ENCODE peak calls at places on chromosomes 1 and 21, in four cellular contexts. S, Y, R and K are unnamed samples. For H3K4me1, the result is how much of the 10 kb centered on the place peaks cover.

GRCh38 chr1:156140879-156141707 is 12.3 kb upstream of the SEMA4A start:
- DNase-seq in S (no peak), Y (no peak), R (no peak), K (no peak)

GRCh38 chr1:14415396-14415795 is 183.1 kb upstream of the KAZN start:
- DNase-seq in Y (no peak), S (no peak), R (no peak), K (no peak)

GRCh38 chr21:27779604-27780003 is 812.7 kb upstream of the ADAMTS5 start:
- DNase-seq in R (no peak), Y (no peak), S (no peak), K (no peak)

GRCh38 chr1:41653574-41653973 is 169.1 kb upstream of the EDN2 start:
- DNase-seq in Y (no peak), S (no peak), R (no peak), K (no peak)

GRCh38 chr21:34617753-34618339 is 2.9 kb upstream of the RCAN1 start:
- DNase-seq in S (no peak), R (no peak), Y (no peak), K (no peak)

GRCh38 chr1:166827426-166827825 is 11.8 kb upstream of the POGK start:
- DNase-seq in S (no peak), Y (no peak), R (no peak), K (no peak)

GRCh38 chr1:33359931-33360330 is 39.0 kb upstream of the A3GALT2 start:
- DNase-seq in S (no peak), Y (no peak), R (no peak), K (no peak)

GRCh38 chr1:96145486-96145885 is 576.1 kb upstream of the PTBP2 start:
- DNase-seq in S (no peak), Y (no peak), R (no peak), K (no peak)

GRCh38 chr1:198660341-198661056 is 21.7 kb downstream of the PTPRC start:
- DNase-seq in R (no peak), Y (no peak), S (no peak), K (no peak)

GRCh38 chr1:226962421-226963391 is 22.6 kb downstream of the COQ8A start:
- DNase-seq in S (no peak), R (no peak), Y (no peak), K (no peak)

GRCh38 chr21:25891596-25891995 is 156.8 kb downstream of the GABPA start:
- DNase-seq in Y (no peak), R (no peak), S (no peak), K (no peak)

GRCh38 chr1:168531605-168532345 is 12.0 kb downstream of the XCL2 start:
- DNase-seq in R (no peak), Y (peak), S (no peak), K (no peak)

GRCh38 chr1:218330043-218330623 is 15.0 kb upstream of the TGFB2 start:
- DNase-seq in S (no peak), R (no peak), Y (peak), K (no peak)

GRCh38 chr1:18299441-18300338 is 181.0 kb upstream of the KLHDC7A start:
- DNase-seq in Y (no peak), R (no peak), S (no peak), K (no peak)

GRCh38 chr1:25577151-25577920 is 33.9 kb downstream of the LDLRAP1 start:
- DNase-seq in S (no peak), R (no peak), Y (no peak), K (no peak)

GRCh38 chr1:165397945-165398344 is 41.4 kb upstream of the LMX1A start:
- DNase-seq in S (no peak), R (no peak), Y (no peak), K (no peak)

GRCh38 chr1:184160942-184161698 is 109.6 kb downstream of the TSEN15 start:
- DNase-seq in Y (no peak), R (peak), S (no peak), K (no peak)

GRCh38 chr1:31243451-31244286 is 4.0 kb upstream of the NKAIN1 start:
- DNase-seq in Y (no peak), S (no peak), R (no peak), K (no peak)

GRCh38 chr1:7948950-7949349 is 8.3 kb upstream of the TNFRSF9 start:
- DNase-seq in Y (peak), S (no peak), R (no peak), K (no peak)

GRCh38 chr1:117128323-117129079 is 7.0 kb upstream of the TRIM45 start:
- DNase-seq in Y (peak), S (no peak), R (no peak), K (no peak)

GRCh38 chr1:231357831-231358354 is 19.8 kb downstream of the SPRTN start:
- DNase-seq in Y (peak), R (peak), S (no peak), K (no peak)

GRCh38 chr1:1080122-1080753 is 6.1 kb upstream of the RNF223 start:
- DNase-seq in R (no peak), Y (no peak), S (peak), K (no peak)

GRCh38 chr1:177945943-177946650 is 23.8 kb downstream of the SEC16B start:
- DNase-seq in S (peak), R (peak), Y (no peak), K (no peak)

GRCh38 chr1:53430779-53431178 is 28.4 kb upstream of the DMRTB1 start:
- DNase-seq in Y (no peak), S (no peak), R (no peak), K (no peak)

GRCh38 chr1:12485231-12486172 is 132.5 kb downstream of the DHRS3 start:
- DNase-seq in R (no peak), Y (no peak), S (no peak), K (no peak)

DNA sequence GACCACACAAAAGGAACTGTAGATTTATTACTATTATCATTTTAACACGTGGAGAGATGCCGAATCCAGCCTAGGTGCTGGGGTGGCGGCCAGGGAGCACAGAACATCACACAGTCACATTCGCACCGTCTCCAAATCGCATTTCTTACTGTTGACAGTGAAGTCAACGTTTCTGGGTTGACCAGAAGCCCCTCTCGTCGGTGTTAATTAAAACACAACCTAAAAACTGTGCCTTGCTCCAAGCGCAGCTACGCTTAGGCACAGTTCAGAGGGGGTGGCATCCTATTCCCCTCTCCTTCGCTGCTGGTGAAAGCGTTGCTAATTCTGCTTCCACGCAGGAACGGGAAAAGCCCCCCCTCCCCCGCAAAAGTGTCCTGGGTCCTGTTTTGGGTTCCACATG is 4.1 kb downstream of the RIPK4 start:
- DNase-seq in R (no peak), Y (no peak), S (no peak), K (no peak)
- H3K4me1 ChIP-seq in R (under half), Y (under half), S (under half), K (under half)

DNA sequence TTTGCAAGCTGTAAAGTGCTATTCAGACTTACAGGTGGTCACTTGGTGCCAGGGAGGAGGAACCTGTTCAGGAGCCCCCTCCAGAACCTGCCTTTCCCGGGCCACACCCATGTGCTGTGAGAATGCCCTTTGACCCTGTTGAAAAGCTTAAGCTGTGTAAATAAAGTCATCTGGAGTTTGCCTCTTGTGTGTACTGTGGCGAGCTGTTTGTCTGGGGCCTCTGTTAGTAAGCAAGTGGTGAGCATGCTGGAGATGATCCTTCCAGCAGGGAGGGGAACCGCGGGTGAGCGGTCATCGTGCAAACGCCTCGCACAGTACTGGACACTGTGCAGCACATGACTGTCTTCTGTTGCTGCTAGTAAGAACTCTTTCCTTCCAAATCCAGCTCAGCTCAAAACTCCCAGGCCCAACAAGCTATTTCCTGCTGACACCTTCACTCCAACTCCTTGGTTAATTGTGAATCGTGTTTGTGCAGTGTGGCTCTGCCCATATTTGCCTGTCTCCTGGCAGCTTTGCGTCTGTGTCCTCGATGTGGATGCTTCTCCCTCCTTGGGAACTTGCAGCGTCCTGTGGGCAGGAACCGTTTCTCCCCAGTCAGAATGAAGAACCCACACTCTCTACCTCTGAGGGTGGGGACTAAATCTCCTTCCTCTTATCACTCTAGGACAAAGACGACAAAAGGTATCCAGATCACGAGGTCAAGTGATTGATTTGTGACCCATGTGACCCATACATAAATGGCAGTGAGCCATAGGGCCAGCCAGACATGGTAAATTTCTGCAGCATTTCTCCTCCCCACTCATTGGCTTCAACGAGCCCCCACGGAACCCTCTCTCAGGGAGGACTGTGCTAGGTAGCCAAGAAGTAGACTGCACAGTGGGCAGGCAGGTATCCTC is 13.9 kb upstream of the BTG2 start:
- DNase-seq in R (peak), Y (no peak), S (peak), K (peak)
- H3K4me3 ChIP-seq in R (no peak), Y (no peak), S (no peak), K (no peak)

GRCh38 chr1:85279463-85280080 is 3.1 kb upstream of the BCL10 start:
- DNase-seq in Y (no peak), R (no peak), S (peak), K (no peak)
- H3K4me1 ChIP-seq in Y (under half), R (under half), S (under half), K (under half)

DNA sequence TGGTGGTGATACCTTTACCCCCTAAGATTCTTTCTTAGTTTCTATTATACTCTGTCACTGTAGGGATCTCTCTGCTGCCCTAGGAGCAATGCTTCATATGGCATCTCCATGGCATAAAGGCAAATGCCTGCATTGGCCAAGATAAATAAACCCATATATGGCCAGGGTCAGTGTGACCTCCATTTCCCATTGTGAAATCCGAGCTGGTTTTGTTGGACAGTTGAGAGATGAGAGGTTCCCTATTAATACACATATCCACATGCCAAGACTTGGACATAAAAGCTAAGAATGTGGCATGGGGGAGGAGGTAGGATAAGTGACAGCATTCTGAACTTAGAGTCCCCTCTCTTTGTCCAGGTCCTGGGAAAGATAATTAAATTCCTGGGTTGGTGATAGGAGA is 1.4 kb downstream of the TPM3 start:
- DNase-seq in R (peak), S (no peak), Y (no peak), K (no peak)
- H3K4me3 ChIP-seq in R (no peak), S (no peak), Y (no peak), K (no peak)

DNA sequence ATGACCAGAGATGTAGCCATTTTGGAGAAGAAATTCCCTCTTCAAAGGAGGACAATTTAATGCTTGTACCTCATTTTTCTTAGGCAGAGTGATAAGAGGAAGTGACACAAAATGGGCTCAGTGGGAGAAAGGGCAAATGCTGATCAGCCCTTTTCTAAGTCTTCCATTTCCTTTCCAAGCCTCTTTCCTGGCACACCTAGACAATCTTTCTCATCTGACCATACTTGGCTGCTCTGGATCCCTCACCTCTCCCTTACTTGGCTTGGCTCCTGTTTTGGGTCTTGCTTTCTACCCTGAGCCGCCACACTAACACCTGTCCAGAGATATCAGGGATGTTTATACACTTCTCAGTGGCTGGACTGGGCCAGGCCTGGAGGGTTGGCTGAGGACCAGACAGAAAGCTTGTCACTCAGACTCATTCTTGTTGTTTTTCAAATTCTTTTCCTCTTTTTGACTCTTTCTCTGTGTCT is 13.1 kb downstream of the TXNIP start:
- DNase-seq in S (no peak), Y (no peak), R (peak), K (no peak)
- H3K4me1 ChIP-seq in S (under half), Y (half or more), R (under half), K (half or more)

GRCh38 chr1:215567491-215568286 is 585 bp downstream of the KCTD3 start:
- DNase-seq in Y (peak), S (peak), R (peak), K (peak)

GRCh38 chr1:215566556-215567490 is at the start of gene KCTD3:
- DNase-seq in R (peak), Y (peak), S (peak), K (peak)

GRCh38 chr1:215568287-215568692 is 1.2 kb downstream of the KCTD3 start:
- DNase-seq in S (peak), Y (no peak), R (peak), K (peak)

GRCh38 chr1:215569987-215570824 is 3.1 kb downstream of the KCTD3 start:
- DNase-seq in S (no peak), Y (no peak), R (no peak), K (no peak)
- H3K4me3 ChIP-seq in S (no peak), Y (no peak), R (peak), K (no peak)